ENCODE peak calls at places on chromosomes 3 and 15, in eight cellular contexts. One of them, this sample, is unnamed.
A peak's percentile ranks its signal among the peaks of the same experiment; 100 is the strongest.

GRCh38 chr15:49990835-49991540 is 128.0 kb downstream of the ATP8B4 start:
- DNase-seq in AG04450: peak; percentile 81
- DNase-seq in MCF 10A: no peak
- DNase-seq in sigmoid colon: no peak
- DNase-seq in CD8-positive, alpha-beta T cell: no peak
- DNase-seq in endothelial cell: no peak
- DNase-seq in thoracic aorta: no peak
- DNase-seq in GM12865: no peak
- DNase-seq in this sample: no peak

GRCh38 chr15:39427705-39428104 is 153.2 kb upstream of the THBS1 start:
- DNase-seq in thoracic aorta: no peak
- DNase-seq in MCF 10A: no peak
- DNase-seq in GM12865: no peak
- DNase-seq in CD8-positive, alpha-beta T cell: no peak
- DNase-seq in AG04450: no peak
- DNase-seq in sigmoid colon: no peak
- DNase-seq in endothelial cell: no peak
- DNase-seq in this sample: no peak

GRCh38 chr3:178971614-178972013 is 100.0 kb downstream of the ZMAT3 start:
- DNase-seq in AG04450: no peak
- DNase-seq in MCF 10A: peak; percentile 64
- DNase-seq in GM12865: peak; percentile 5
- DNase-seq in CD8-positive, alpha-beta T cell: no peak
- DNase-seq in endothelial cell: no peak
- DNase-seq in sigmoid colon: no peak
- DNase-seq in thoracic aorta: no peak
- DNase-seq in this sample: no peak

GRCh38 chr15:85581495-85581894 is 201.1 kb downstream of the AKAP13 start:
- DNase-seq in MCF 10A: no peak
- DNase-seq in CD8-positive, alpha-beta T cell: peak; percentile 53
- DNase-seq in endothelial cell: no peak
- DNase-seq in sigmoid colon: peak; percentile 81
- DNase-seq in AG04450: no peak
- DNase-seq in GM12865: peak; percentile 38
- DNase-seq in thoracic aorta: no peak
- DNase-seq in this sample: no peak

GRCh38 chr3:152870027-152870426 is 35.1 kb downstream of the P2RY1 start:
- DNase-seq in sigmoid colon: no peak
- DNase-seq in MCF 10A: peak; percentile 75
- DNase-seq in GM12865: peak; percentile 24
- DNase-seq in thoracic aorta: no peak
- DNase-seq in endothelial cell: no peak
- DNase-seq in AG04450: no peak
- DNase-seq in CD8-positive, alpha-beta T cell: no peak
- DNase-seq in this sample: no peak

GRCh38 chr3:124845406-124845805 is 41.8 kb downstream of the ITGB5 start:
- DNase-seq in MCF 10A: peak; percentile 87
- DNase-seq in GM12865: no peak
- DNase-seq in CD8-positive, alpha-beta T cell: no peak
- DNase-seq in sigmoid colon: peak; percentile 86
- DNase-seq in thoracic aorta: no peak
- DNase-seq in AG04450: no peak
- DNase-seq in endothelial cell: no peak
- DNase-seq in this sample: no peak

GRCh38 chr3:22713936-22714335 is 489.2 kb upstream of the UBE2E2 start:
- DNase-seq in MCF 10A: peak; percentile 94
- DNase-seq in endothelial cell: no peak
- DNase-seq in CD8-positive, alpha-beta T cell: no peak
- DNase-seq in thoracic aorta: no peak
- DNase-seq in GM12865: no peak
- DNase-seq in AG04450: no peak
- DNase-seq in sigmoid colon: no peak
- DNase-seq in this sample: peak; percentile 79

GRCh38 chr3:187403768-187404270 is 35.6 kb downstream of the RTP4 start:
- DNase-seq in GM12865: no peak
- DNase-seq in endothelial cell: no peak
- DNase-seq in sigmoid colon: no peak
- DNase-seq in AG04450: peak; percentile 86
- DNase-seq in CD8-positive, alpha-beta T cell: no peak
- DNase-seq in thoracic aorta: peak; percentile 4
- DNase-seq in MCF 10A: peak; percentile 95
- DNase-seq in this sample: peak; percentile 100

GRCh38 chr15:62672268-62672667 is 370.3 kb upstream of the TPM1 start:
- DNase-seq in GM12865: no peak
- DNase-seq in endothelial cell: no peak
- DNase-seq in sigmoid colon: no peak
- DNase-seq in thoracic aorta: no peak
- DNase-seq in MCF 10A: no peak
- DNase-seq in CD8-positive, alpha-beta T cell: no peak
- DNase-seq in AG04450: no peak
- DNase-seq in this sample: no peak

GRCh38 chr3:125589743-125590142 is 5.6 kb downstream of the OSBPL11 start:
- DNase-seq in thoracic aorta: no peak
- DNase-seq in AG04450: no peak
- DNase-seq in MCF 10A: no peak
- DNase-seq in sigmoid colon: no peak
- DNase-seq in CD8-positive, alpha-beta T cell: no peak
- DNase-seq in endothelial cell: no peak
- DNase-seq in GM12865: peak; percentile 43
- DNase-seq in this sample: no peak

GRCh38 chr15:90184119-90184785 is 16.9 kb upstream of the SEMA4B start:
- DNase-seq in endothelial cell: no peak
- DNase-seq in AG04450: no peak
- DNase-seq in thoracic aorta: peak; percentile 68
- DNase-seq in sigmoid colon: peak; percentile 96
- DNase-seq in MCF 10A: peak; percentile 94
- DNase-seq in GM12865: peak; percentile 87
- DNase-seq in CD8-positive, alpha-beta T cell: no peak
- DNase-seq in this sample: peak; percentile 80

GRCh38 chr3:104360038-104360437 is 1006.7 kb upstream of the ALCAM start:
- DNase-seq in MCF 10A: no peak
- DNase-seq in GM12865: no peak
- DNase-seq in sigmoid colon: no peak
- DNase-seq in AG04450: no peak
- DNase-seq in endothelial cell: no peak
- DNase-seq in CD8-positive, alpha-beta T cell: no peak
- DNase-seq in thoracic aorta: no peak
- DNase-seq in this sample: no peak

GRCh38 chr3:66481071-66482001 is 19.5 kb downstream of the LRIG1 start:
- DNase-seq in MCF 10A: no peak
- DNase-seq in sigmoid colon: no peak
- DNase-seq in AG04450: peak; percentile 78
- DNase-seq in CD8-positive, alpha-beta T cell: no peak
- DNase-seq in endothelial cell: no peak
- DNase-seq in GM12865: no peak
- DNase-seq in thoracic aorta: no peak
- DNase-seq in this sample: no peak

GRCh38 chr3:71456155-71456554 is 127.4 kb downstream of the FOXP1 start:
- DNase-seq in CD8-positive, alpha-beta T cell: no peak
- DNase-seq in sigmoid colon: no peak
- DNase-seq in GM12865: no peak
- DNase-seq in MCF 10A: no peak
- DNase-seq in AG04450: no peak
- DNase-seq in thoracic aorta: no peak
- DNase-seq in endothelial cell: no peak
- DNase-seq in this sample: no peak

GRCh38 chr3:53804697-53805462 is 41.3 kb downstream of the CHDH start:
- DNase-seq in MCF 10A: peak; percentile 38
- DNase-seq in thoracic aorta: no peak
- DNase-seq in GM12865: peak; percentile 36
- DNase-seq in endothelial cell: no peak
- DNase-seq in CD8-positive, alpha-beta T cell: no peak
- DNase-seq in AG04450: peak; percentile 56
- DNase-seq in sigmoid colon: peak; percentile 40
- DNase-seq in this sample: no peak

GRCh38 chr3:94303897-94304296 is 241.0 kb downstream of the NSUN3 start:
- DNase-seq in endothelial cell: no peak
- DNase-seq in thoracic aorta: no peak
- DNase-seq in AG04450: no peak
- DNase-seq in sigmoid colon: no peak
- DNase-seq in CD8-positive, alpha-beta T cell: no peak
- DNase-seq in MCF 10A: peak; percentile 15
- DNase-seq in GM12865: no peak
- DNase-seq in this sample: peak; percentile 31

GRCh38 chr3:34362910-34363309 is 564.5 kb downstream of the PDCD6IP start:
- DNase-seq in CD8-positive, alpha-beta T cell: no peak
- DNase-seq in endothelial cell: no peak
- DNase-seq in sigmoid colon: no peak
- DNase-seq in thoracic aorta: no peak
- DNase-seq in MCF 10A: no peak
- DNase-seq in GM12865: no peak
- DNase-seq in AG04450: no peak
- DNase-seq in this sample: no peak

GRCh38 chr3:16419640-16420039 is 93.9 kb downstream of the RFTN1 start:
- DNase-seq in CD8-positive, alpha-beta T cell: no peak
- DNase-seq in sigmoid colon: no peak
- DNase-seq in AG04450: no peak
- DNase-seq in endothelial cell: no peak
- DNase-seq in GM12865: no peak
- DNase-seq in thoracic aorta: no peak
- DNase-seq in MCF 10A: peak; percentile 23
- DNase-seq in this sample: no peak

GRCh38 chr15:73809728-73810501 is 56.8 kb upstream of the INSYN1 start:
- DNase-seq in MCF 10A: peak; percentile 34
- DNase-seq in sigmoid colon: no peak
- DNase-seq in thoracic aorta: no peak
- DNase-seq in endothelial cell: no peak
- DNase-seq in GM12865: no peak
- DNase-seq in AG04450: no peak
- DNase-seq in CD8-positive, alpha-beta T cell: no peak
- DNase-seq in this sample: no peak

GRCh38 chr15:90035835-90036220 is 34.7 kb downstream of the ZNF710 start:
- DNase-seq in MCF 10A: no peak
- DNase-seq in endothelial cell: no peak
- DNase-seq in thoracic aorta: no peak
- DNase-seq in AG04450: no peak
- DNase-seq in sigmoid colon: peak; percentile 67
- DNase-seq in CD8-positive, alpha-beta T cell: no peak
- DNase-seq in GM12865: no peak
- DNase-seq in this sample: no peak

DNA sequence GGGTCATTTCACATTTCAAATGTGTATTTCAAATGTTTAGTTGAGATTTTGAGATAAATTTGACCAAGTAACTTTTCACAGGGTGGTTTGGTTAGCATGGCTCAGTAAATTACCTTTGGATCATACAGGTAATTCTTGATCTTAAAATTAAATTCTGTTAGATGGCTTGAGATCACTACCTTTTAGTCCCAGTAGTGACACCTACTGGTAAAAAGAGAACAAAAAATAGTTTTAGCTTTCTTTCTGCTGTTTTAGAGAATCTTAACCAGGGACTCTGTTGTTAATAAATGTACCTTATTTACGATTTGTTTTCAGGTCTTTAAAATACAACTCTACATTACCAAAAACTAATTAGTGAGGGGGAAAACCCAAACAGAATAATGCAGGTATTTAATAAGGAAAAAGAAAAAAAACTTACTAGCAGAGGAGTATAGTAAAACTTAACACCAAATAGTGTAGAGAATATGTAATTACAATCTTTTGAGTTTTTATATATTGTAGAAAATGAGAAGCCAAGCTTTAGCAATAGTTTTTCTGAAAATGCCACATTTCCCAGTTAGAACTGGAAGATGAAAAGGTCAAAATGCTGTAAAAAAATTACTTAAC is 620.3 kb upstream of the AGTR1 start:
- DNase-seq in GM12865: peak; percentile 37
- DNase-seq in AG04450: no peak
- DNase-seq in endothelial cell: no peak
- DNase-seq in CD8-positive, alpha-beta T cell: no peak
- DNase-seq in sigmoid colon: no peak
- DNase-seq in thoracic aorta: no peak
- DNase-seq in MCF 10A: peak; percentile 30
- DNase-seq in this sample: no peak
- TF ChIP-seq CTCF in GM12865: peak; percentile 41
- TF ChIP-seq CTCF in AG04450: peak; percentile 64
- TF ChIP-seq CTCF in endothelial cell: peak; percentile 63
- TF ChIP-seq CTCF in CD8-positive, alpha-beta T cell: no peak
- TF ChIP-seq CTCF in sigmoid colon: peak; percentile 31
- TF ChIP-seq CTCF in thoracic aorta: peak; percentile 43
- TF ChIP-seq CTCF in MCF 10A: peak; percentile 29
- TF ChIP-seq CTCF in this sample: peak; percentile 57

DNA sequence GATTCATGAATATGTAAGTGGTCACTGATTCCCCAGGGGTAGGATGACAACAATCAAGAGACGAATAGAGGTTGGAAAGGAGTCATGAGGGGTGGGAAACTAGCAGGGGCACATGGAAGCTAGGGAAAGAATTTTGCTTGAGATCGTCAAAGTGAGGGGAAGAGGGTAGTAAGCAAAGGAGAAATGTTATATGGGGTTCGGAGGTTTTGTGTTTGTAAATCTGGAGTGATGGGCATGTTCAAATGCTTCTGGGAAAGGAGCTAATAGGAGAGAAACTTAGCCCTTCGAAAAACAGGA is 7.9 kb downstream of the RPL14 start:
- DNase-seq in CD8-positive, alpha-beta T cell: no peak
- DNase-seq in MCF 10A: no peak
- DNase-seq in AG04450: no peak
- DNase-seq in thoracic aorta: no peak
- DNase-seq in endothelial cell: no peak
- DNase-seq in sigmoid colon: no peak
- DNase-seq in GM12865: no peak
- DNase-seq in this sample: no peak
- TF ChIP-seq CTCF in CD8-positive, alpha-beta T cell: no peak
- TF ChIP-seq CTCF in MCF 10A: no peak
- TF ChIP-seq CTCF in AG04450: no peak
- TF ChIP-seq CTCF in thoracic aorta: no peak
- TF ChIP-seq CTCF in endothelial cell: no peak
- TF ChIP-seq CTCF in sigmoid colon: no peak
- TF ChIP-seq CTCF in GM12865: no peak
- TF ChIP-seq CTCF in this sample: no peak

GRCh38 chr3:149013726-149014125 is 22.4 kb downstream of the GYG1 start:
- DNase-seq in sigmoid colon: no peak
- DNase-seq in MCF 10A: no peak
- DNase-seq in CD8-positive, alpha-beta T cell: no peak
- DNase-seq in GM12865: no peak
- DNase-seq in thoracic aorta: peak; percentile 34
- DNase-seq in AG04450: no peak
- DNase-seq in endothelial cell: no peak
- DNase-seq in this sample: no peak
- TF ChIP-seq CTCF in sigmoid colon: no peak
- TF ChIP-seq CTCF in MCF 10A: no peak
- TF ChIP-seq CTCF in CD8-positive, alpha-beta T cell: no peak
- TF ChIP-seq CTCF in GM12865: no peak
- TF ChIP-seq CTCF in thoracic aorta: no peak
- TF ChIP-seq CTCF in AG04450: no peak
- TF ChIP-seq CTCF in endothelial cell: no peak
- TF ChIP-seq CTCF in this sample: no peak

GRCh38 chr3:115156255-115156654 is 9.2 kb upstream of the ZBTB20 start:
- DNase-seq in sigmoid colon: no peak
- DNase-seq in thoracic aorta: no peak
- DNase-seq in GM12865: no peak
- DNase-seq in CD8-positive, alpha-beta T cell: no peak
- DNase-seq in endothelial cell: no peak
- DNase-seq in AG04450: no peak
- DNase-seq in MCF 10A: no peak
- DNase-seq in this sample: no peak

GRCh38 chr3:115151921-115152320 is 4.8 kb upstream of the ZBTB20 start:
- DNase-seq in CD8-positive, alpha-beta T cell: no peak
- DNase-seq in GM12865: no peak
- DNase-seq in thoracic aorta: no peak
- DNase-seq in AG04450: no peak
- DNase-seq in sigmoid colon: no peak
- DNase-seq in MCF 10A: no peak
- DNase-seq in endothelial cell: no peak
- DNase-seq in this sample: no peak

GRCh38 chr3:115160295-115160694 is 13.2 kb upstream of the ZBTB20 start:
- DNase-seq in endothelial cell: no peak
- DNase-seq in AG04450: no peak
- DNase-seq in sigmoid colon: no peak
- DNase-seq in MCF 10A: no peak
- DNase-seq in GM12865: peak; percentile 65
- DNase-seq in CD8-positive, alpha-beta T cell: no peak
- DNase-seq in thoracic aorta: no peak
- DNase-seq in this sample: no peak

GRCh38 chr3:115154611-115155010 is 7.5 kb upstream of the ZBTB20 start:
- DNase-seq in MCF 10A: no peak
- DNase-seq in sigmoid colon: no peak
- DNase-seq in AG04450: no peak
- DNase-seq in GM12865: no peak
- DNase-seq in CD8-positive, alpha-beta T cell: no peak
- DNase-seq in endothelial cell: no peak
- DNase-seq in thoracic aorta: no peak
- DNase-seq in this sample: no peak
- TF ChIP-seq CTCF in MCF 10A: no peak
- TF ChIP-seq CTCF in sigmoid colon: no peak
- TF ChIP-seq CTCF in AG04450: no peak
- TF ChIP-seq CTCF in GM12865: no peak
- TF ChIP-seq CTCF in CD8-positive, alpha-beta T cell: no peak
- TF ChIP-seq CTCF in endothelial cell: no peak
- TF ChIP-seq CTCF in thoracic aorta: no peak
- TF ChIP-seq CTCF in this sample: no peak

This sample was measured in epithelial cell of proximal tubule.